ENCODE peak calls at places on chromosome 20, in five cellular contexts. One of them, this sample, is unnamed. For H3K27me3, the result is how much of the 10 kb centered on the place peaks cover.

GRCh38 chr20:15913661-15914060 is 659.6 kb downstream of the KIF16B start:
- DNase-seq in PC-9: no peak
- DNase-seq in naive thymus-derived CD4-positive, alpha-beta T cell: no peak
- DNase-seq in astrocyte: no peak
- DNase-seq in CD8-positive, alpha-beta T cell: no peak
- DNase-seq in this sample: no peak

GRCh38 chr20:19928379-19929360 is 88.5 kb upstream of the NAA20 start:
- DNase-seq in astrocyte: no peak
- DNase-seq in PC-9: peak
- DNase-seq in naive thymus-derived CD4-positive, alpha-beta T cell: no peak
- DNase-seq in CD8-positive, alpha-beta T cell: no peak
- DNase-seq in this sample: no peak

GRCh38 chr20:39016076-39016475 is 53.9 kb downstream of the DHX35 start:
- DNase-seq in naive thymus-derived CD4-positive, alpha-beta T cell: no peak
- DNase-seq in astrocyte: no peak
- DNase-seq in CD8-positive, alpha-beta T cell: no peak
- DNase-seq in PC-9: peak
- DNase-seq in this sample: no peak

GRCh38 chr20:19786311-19786710 is 28.3 kb downstream of the RIN2 start:
- DNase-seq in naive thymus-derived CD4-positive, alpha-beta T cell: no peak
- DNase-seq in PC-9: peak
- DNase-seq in astrocyte: peak
- DNase-seq in CD8-positive, alpha-beta T cell: no peak
- DNase-seq in this sample: no peak

GRCh38 chr20:53360815-53361214 is 232.8 kb downstream of the ZNF217 start:
- DNase-seq in naive thymus-derived CD4-positive, alpha-beta T cell: no peak
- DNase-seq in PC-9: no peak
- DNase-seq in astrocyte: no peak
- DNase-seq in CD8-positive, alpha-beta T cell: no peak
- DNase-seq in this sample: peak

GRCh38 chr20:47336013-47336754 is 20.3 kb downstream of the ZMYND8 start:
- DNase-seq in CD8-positive, alpha-beta T cell: no peak
- DNase-seq in astrocyte: peak
- DNase-seq in naive thymus-derived CD4-positive, alpha-beta T cell: no peak
- DNase-seq in PC-9: peak
- DNase-seq in this sample: no peak

GRCh38 chr20:49603209-49603627 is 35.3 kb upstream of the PTGIS start:
- DNase-seq in CD8-positive, alpha-beta T cell: no peak
- DNase-seq in PC-9: peak
- DNase-seq in astrocyte: peak
- DNase-seq in naive thymus-derived CD4-positive, alpha-beta T cell: no peak
- DNase-seq in this sample: peak

GRCh38 chr20:6381887-6382286 is 259.1 kb upstream of the FERMT1 start:
- DNase-seq in PC-9: no peak
- DNase-seq in naive thymus-derived CD4-positive, alpha-beta T cell: no peak
- DNase-seq in CD8-positive, alpha-beta T cell: no peak
- DNase-seq in astrocyte: peak
- DNase-seq in this sample: peak

GRCh38 chr20:13279171-13279570 is 58.1 kb downstream of the ISM1 start:
- DNase-seq in naive thymus-derived CD4-positive, alpha-beta T cell: no peak
- DNase-seq in CD8-positive, alpha-beta T cell: no peak
- DNase-seq in astrocyte: no peak
- DNase-seq in PC-9: no peak
- DNase-seq in this sample: no peak

GRCh38 chr20:30286157-30286556 is 971.3 kb upstream of the DEFB115 start:
- DNase-seq in naive thymus-derived CD4-positive, alpha-beta T cell: no peak
- DNase-seq in PC-9: no peak
- DNase-seq in CD8-positive, alpha-beta T cell: no peak
- DNase-seq in astrocyte: no peak
- DNase-seq in this sample: peak

GRCh38 chr20:47764154-47764734 is 21.0 kb downstream of the SULF2 start:
- DNase-seq in PC-9: no peak
- DNase-seq in astrocyte: no peak
- DNase-seq in naive thymus-derived CD4-positive, alpha-beta T cell: no peak
- DNase-seq in CD8-positive, alpha-beta T cell: no peak
- DNase-seq in this sample: peak

GRCh38 chr20:40866056-40866455 is 162.6 kb upstream of the TOP1 start:
- DNase-seq in naive thymus-derived CD4-positive, alpha-beta T cell: no peak
- DNase-seq in astrocyte: no peak
- DNase-seq in CD8-positive, alpha-beta T cell: no peak
- DNase-seq in PC-9: no peak
- DNase-seq in this sample: no peak

GRCh38 chr20:49866051-49866450 is 49.3 kb downstream of the SPATA2 start:
- DNase-seq in naive thymus-derived CD4-positive, alpha-beta T cell: no peak
- DNase-seq in CD8-positive, alpha-beta T cell: no peak
- DNase-seq in PC-9: no peak
- DNase-seq in astrocyte: no peak
- DNase-seq in this sample: no peak

GRCh38 chr20:59017493-59018231 is 1.6 kb upstream of the TUBB1 start:
- DNase-seq in astrocyte: no peak
- DNase-seq in naive thymus-derived CD4-positive, alpha-beta T cell: peak
- DNase-seq in CD8-positive, alpha-beta T cell: no peak
- DNase-seq in PC-9: no peak
- DNase-seq in this sample: no peak

GRCh38 chr20:57719951-57720350 is 10.1 kb upstream of the PMEPA1 start:
- DNase-seq in CD8-positive, alpha-beta T cell: no peak
- DNase-seq in astrocyte: no peak
- DNase-seq in PC-9: no peak
- DNase-seq in naive thymus-derived CD4-positive, alpha-beta T cell: no peak
- DNase-seq in this sample: no peak
- H3K27me3 ChIP-seq in CD8-positive, alpha-beta T cell: under half
- H3K27me3 ChIP-seq in astrocyte: under half
- H3K27me3 ChIP-seq in PC-9: under half
- H3K27me3 ChIP-seq in naive thymus-derived CD4-positive, alpha-beta T cell: under half
- H3K27me3 ChIP-seq in this sample: under half

DNA sequence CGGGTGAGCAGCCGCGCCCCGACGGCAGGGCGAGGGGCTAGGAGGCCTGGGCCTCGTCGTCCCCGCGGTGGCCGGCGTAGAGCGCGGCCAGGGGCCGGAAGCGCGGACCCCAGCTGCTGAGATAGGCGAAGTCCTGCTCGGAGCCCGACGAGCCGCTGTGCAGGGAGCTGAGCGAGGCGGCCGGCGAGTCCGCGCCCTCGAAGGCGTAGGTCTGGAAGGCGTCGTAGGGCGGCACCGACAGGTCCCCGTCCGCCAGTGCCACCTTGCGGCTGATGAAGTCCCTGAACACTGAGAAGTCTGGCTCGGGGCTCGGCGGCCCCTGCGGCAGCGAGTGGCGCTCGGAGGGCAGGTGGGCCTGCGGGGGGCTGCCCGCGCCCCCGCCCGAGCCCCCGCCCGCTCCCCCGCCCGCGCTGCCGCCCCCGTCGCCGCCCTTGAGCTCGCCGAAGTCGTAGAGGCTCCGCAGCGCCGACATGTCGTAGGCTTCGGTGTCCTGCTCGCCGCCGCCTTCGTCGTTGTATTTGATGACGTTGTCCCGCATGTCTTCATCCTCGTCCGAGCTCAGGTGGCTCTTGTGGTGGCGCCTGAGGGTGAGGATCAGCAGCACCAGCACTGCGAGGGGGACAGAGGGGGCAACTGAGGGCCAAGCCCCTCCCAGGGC is 56.5 kb downstream of the CD40 start:
- DNase-seq in CD8-positive, alpha-beta T cell: peak
- DNase-seq in PC-9: no peak
- DNase-seq in naive thymus-derived CD4-positive, alpha-beta T cell: peak
- DNase-seq in astrocyte: peak
- DNase-seq in this sample: peak
- H3K27me3 ChIP-seq in CD8-positive, alpha-beta T cell: under half
- H3K27me3 ChIP-seq in PC-9: half or more
- H3K27me3 ChIP-seq in naive thymus-derived CD4-positive, alpha-beta T cell: under half
- H3K27me3 ChIP-seq in astrocyte: under half
- H3K27me3 ChIP-seq in this sample: under half

GRCh38 chr20:56929606-56930005 is 300.5 kb downstream of the TFAP2C start:
- DNase-seq in naive thymus-derived CD4-positive, alpha-beta T cell: no peak
- DNase-seq in PC-9: no peak
- DNase-seq in astrocyte: no peak
- DNase-seq in CD8-positive, alpha-beta T cell: no peak
- DNase-seq in this sample: no peak
- H3K27me3 ChIP-seq in naive thymus-derived CD4-positive, alpha-beta T cell: under half
- H3K27me3 ChIP-seq in PC-9: under half
- H3K27me3 ChIP-seq in astrocyte: half or more
- H3K27me3 ChIP-seq in CD8-positive, alpha-beta T cell: under half
- H3K27me3 ChIP-seq in this sample: under half

DNA sequence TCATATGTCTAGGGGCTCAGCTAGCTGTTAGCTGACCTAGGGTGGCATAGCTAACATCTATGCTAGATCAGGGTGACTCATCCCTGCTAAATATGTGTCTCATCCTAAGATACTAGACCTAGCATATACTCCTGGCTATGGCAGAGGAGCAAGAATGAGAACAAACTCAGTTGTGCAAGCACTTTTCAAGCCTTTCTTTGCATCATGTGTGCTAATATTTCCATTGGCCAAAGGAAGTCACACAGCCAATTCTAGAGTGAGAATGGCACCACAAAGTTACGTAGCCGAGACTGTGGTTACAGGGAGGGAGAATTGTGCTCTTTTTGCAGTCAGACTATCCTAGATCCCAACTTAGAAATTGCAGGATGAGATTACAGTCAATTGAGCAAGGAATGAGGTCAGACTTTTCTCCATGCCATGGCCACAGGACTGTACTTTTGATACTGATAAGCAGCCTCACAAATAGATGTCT is 78.7 kb downstream of the PLCB4 start:
- DNase-seq in naive thymus-derived CD4-positive, alpha-beta T cell: no peak
- DNase-seq in CD8-positive, alpha-beta T cell: no peak
- DNase-seq in PC-9: no peak
- DNase-seq in astrocyte: peak
- DNase-seq in this sample: no peak
- H3K27me3 ChIP-seq in naive thymus-derived CD4-positive, alpha-beta T cell: under half
- H3K27me3 ChIP-seq in CD8-positive, alpha-beta T cell: under half
- H3K27me3 ChIP-seq in PC-9: under half
- H3K27me3 ChIP-seq in astrocyte: under half
- H3K27me3 ChIP-seq in this sample: under half

DNA sequence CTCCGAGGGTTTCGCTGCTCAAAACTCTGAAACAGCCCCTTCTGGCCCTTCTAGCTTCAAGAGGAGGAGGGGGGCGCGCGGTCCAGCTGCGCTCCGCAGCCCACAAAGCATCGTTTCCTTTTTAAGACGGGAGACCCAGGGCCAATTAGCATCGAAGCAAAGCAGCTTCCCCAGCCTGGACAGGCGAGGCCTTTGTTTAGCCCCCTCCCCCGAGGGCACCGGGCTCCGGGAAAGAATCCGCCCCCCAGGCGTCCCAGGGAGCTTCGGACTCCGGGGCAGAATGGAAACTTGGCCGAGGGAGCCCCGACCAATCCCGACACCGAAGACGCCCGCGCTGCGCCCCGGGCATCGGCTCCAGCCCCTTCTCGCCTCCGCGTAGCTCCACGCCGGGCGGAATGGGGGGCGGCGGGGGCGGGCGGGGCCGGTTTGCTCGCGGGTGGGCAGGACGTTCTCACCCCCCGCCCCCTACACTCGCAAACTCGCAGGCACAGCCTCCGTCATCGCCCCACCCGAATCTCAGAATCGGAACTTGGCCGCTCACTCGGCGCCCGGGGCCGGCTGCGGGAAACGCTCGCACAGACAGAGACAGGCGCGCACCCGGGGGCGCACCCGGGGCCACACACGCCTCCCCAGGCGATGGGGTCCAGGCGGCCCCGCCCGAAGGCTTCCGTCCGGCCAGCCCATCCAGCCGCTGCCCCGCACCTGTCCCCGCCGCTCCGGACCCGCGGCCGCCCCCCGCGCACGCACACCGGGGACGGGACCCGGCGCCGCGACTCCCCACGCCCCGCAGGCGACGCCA is 626 bp downstream of the NKAIN4 start:
- DNase-seq in astrocyte: no peak
- DNase-seq in PC-9: no peak
- DNase-seq in naive thymus-derived CD4-positive, alpha-beta T cell: no peak
- DNase-seq in CD8-positive, alpha-beta T cell: no peak
- DNase-seq in this sample: peak
- H3K27me3 ChIP-seq in astrocyte: under half
- H3K27me3 ChIP-seq in PC-9: half or more
- H3K27me3 ChIP-seq in naive thymus-derived CD4-positive, alpha-beta T cell: under half
- H3K27me3 ChIP-seq in CD8-positive, alpha-beta T cell: under half
- H3K27me3 ChIP-seq in this sample: under half

DNA sequence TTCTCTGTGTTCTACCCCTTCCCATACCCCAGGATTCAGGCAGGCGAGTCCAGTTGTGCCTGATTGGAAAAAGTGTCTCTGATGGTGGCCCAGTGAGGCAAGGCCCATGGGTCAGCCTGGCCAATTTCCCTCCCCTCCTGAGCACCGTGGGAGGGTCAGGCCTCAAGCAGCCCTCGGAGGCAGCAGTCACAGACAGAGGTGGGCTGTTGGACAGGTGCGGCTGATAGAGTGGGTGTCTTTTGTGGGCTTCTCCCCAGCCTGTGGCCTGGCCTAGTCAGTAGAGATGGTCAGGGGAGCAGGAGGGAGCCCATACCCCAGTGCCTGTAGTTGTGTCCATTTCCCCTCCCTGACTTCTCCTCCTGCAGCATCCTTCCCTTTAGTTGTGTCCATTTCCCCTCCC is 8.9 kb downstream of the MYT1 start:
- DNase-seq in PC-9: no peak
- DNase-seq in naive thymus-derived CD4-positive, alpha-beta T cell: no peak
- DNase-seq in astrocyte: no peak
- DNase-seq in CD8-positive, alpha-beta T cell: no peak
- DNase-seq in this sample: no peak
- H3K27me3 ChIP-seq in PC-9: half or more
- H3K27me3 ChIP-seq in naive thymus-derived CD4-positive, alpha-beta T cell: under half
- H3K27me3 ChIP-seq in astrocyte: under half
- H3K27me3 ChIP-seq in CD8-positive, alpha-beta T cell: under half
- H3K27me3 ChIP-seq in this sample: under half

DNA sequence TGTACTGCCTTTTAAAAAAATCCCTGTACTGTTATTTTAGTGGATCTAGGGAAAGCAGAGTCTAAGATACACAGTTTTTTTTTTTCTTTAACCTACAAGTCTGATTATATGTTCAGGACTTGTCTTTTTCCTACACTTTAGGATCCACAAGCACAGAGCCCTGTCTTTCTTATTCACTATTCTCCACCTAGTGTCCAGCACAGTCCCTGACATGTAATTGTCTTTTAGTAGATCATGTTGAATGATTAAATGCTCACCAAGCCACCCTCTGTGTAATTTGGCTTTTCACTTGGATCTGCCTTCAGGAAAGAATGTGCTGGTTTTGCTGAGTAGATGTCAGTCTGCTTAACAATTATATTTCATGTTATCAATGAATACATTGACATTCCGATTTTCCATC is 35.8 kb upstream of the YWHAB start:
- DNase-seq in CD8-positive, alpha-beta T cell: no peak
- DNase-seq in naive thymus-derived CD4-positive, alpha-beta T cell: no peak
- DNase-seq in PC-9: no peak
- DNase-seq in astrocyte: no peak
- DNase-seq in this sample: no peak
- H3K27me3 ChIP-seq in CD8-positive, alpha-beta T cell: under half
- H3K27me3 ChIP-seq in naive thymus-derived CD4-positive, alpha-beta T cell: under half
- H3K27me3 ChIP-seq in PC-9: half or more
- H3K27me3 ChIP-seq in astrocyte: under half
- H3K27me3 ChIP-seq in this sample: under half

GRCh38 chr20:57702091-57702490 is 7.7 kb downstream of the PMEPA1 start:
- DNase-seq in naive thymus-derived CD4-positive, alpha-beta T cell: no peak
- DNase-seq in PC-9: no peak
- DNase-seq in CD8-positive, alpha-beta T cell: no peak
- DNase-seq in astrocyte: no peak
- DNase-seq in this sample: no peak
- H3K27me3 ChIP-seq in naive thymus-derived CD4-positive, alpha-beta T cell: under half
- H3K27me3 ChIP-seq in PC-9: under half
- H3K27me3 ChIP-seq in CD8-positive, alpha-beta T cell: under half
- H3K27me3 ChIP-seq in astrocyte: under half
- H3K27me3 ChIP-seq in this sample: under half